ENCODE peak calls at places on chromosomes 4 and X, in six cellular contexts. I is fibroblast of lung; D is nephron progenitor cell; W is activated naive CD8-positive, alpha-beta T cell treated with anti-CD3 and anti-CD28 coated beads, Interleukin-2, amount 50 U/mL, for 24 hours; E is T-helper 9 cell; Y is stimulated activated naive CD8-positive, alpha-beta T cell treated with anti-CD3 and anti-CD28 coated beads, Interleukin-15, Interleukin-2, amounts not matched to agents 100 U/mL and 50 U/mL, for 24 hours. P is an unnamed sample.

GRCh38 chr4:2402053-2402452 is 16.4 kb downstream of the ZFYVE28 start:
- DNase-seq in I (peak), D (peak), W (no peak), E (no peak), Y (no peak), P (peak)

GRCh38 chr4:48813984-48814383 is 16.9 kb upstream of the OCIAD1 start:
- DNase-seq in I (no peak), D (no peak), W (no peak), E (no peak), Y (no peak), P (no peak)

GRCh38 chrX:139831689-139832456 is 101.0 kb downstream of the ATP11C start:
- DNase-seq in I (peak), D (no peak), W (no peak), E (no peak), Y (no peak), P (peak)

GRCh38 chrX:130981836-130982235 is 76.3 kb upstream of the ARHGAP36 start:
- DNase-seq in I (no peak), D (no peak), W (no peak), E (no peak), Y (no peak), P (no peak)

GRCh38 chr4:186669159-186669720 is 54.4 kb downstream of the FAT1 start:
- DNase-seq in I (peak), D (no peak), W (no peak), E (no peak), Y (no peak), P (no peak)

GRCh38 chr4:11908712-11909111 is 480.0 kb upstream of the HS3ST1 start:
- DNase-seq in I (no peak), D (no peak), W (no peak), E (no peak), Y (no peak), P (no peak)

GRCh38 chrX:154411981-154412340 is 622 bp downstream of the TAFAZZIN start:
- DNase-seq in I (peak), D (peak), W (peak), E (peak), Y (peak), P (no peak)

GRCh38 chrX:143634701-143635442 is 1.0 kb downstream of the SLITRK4 start:
- DNase-seq in I (no peak), D (peak), W (no peak), E (no peak), Y (no peak), P (no peak)

GRCh38 chr4:54054501-54054900 is 9.9 kb downstream of the CHIC2 start:
- DNase-seq in I (no peak), D (no peak), W (no peak), E (no peak), Y (no peak), P (no peak)